ENCODE peak calls at places on chromosomes 4 and X, in seven cellular contexts. B, T, A, H, V, U and X are unnamed samples.

GRCh38 chrX:99901091-99901490 is 509.0 kb downstream of the PCDH19 start:
- DNase-seq in B (no peak), T (no peak), V (no peak), H (no peak), U (no peak), A (no peak), X (no peak)

GRCh38 chr4:173522160-173522873 is 7.7 kb downstream of the HAND2 start:
- DNase-seq in V (peak), H (no peak), T (peak), A (peak), B (peak), U (peak), X (no peak)

GRCh38 chr4:99028187-99028586 is 32.7 kb downstream of the METAP1 start:
- DNase-seq in B (peak), H (no peak), A (no peak), U (no peak), T (no peak), V (no peak), X (no peak)

GRCh38 chrX:10617964-10618342 is 2.4 kb downstream of the MID1 start:
- DNase-seq in B (no peak), H (no peak), U (no peak), T (no peak), V (no peak), A (no peak), X (no peak)

GRCh38 chr4:95018845-95019244 is 261.1 kb downstream of the BMPR1B start:
- DNase-seq in A (no peak), H (no peak), V (no peak), B (no peak), U (no peak), T (no peak), X (no peak)

GRCh38 chr4:61294001-61294400 is 93.9 kb downstream of the ADGRL3 start:
- DNase-seq in T (no peak), U (no peak), H (no peak), A (no peak), B (no peak), V (no peak), X (no peak)

GRCh38 chrX:40496728-40497127 is 84.0 kb upstream of the ATP6AP2 start:
- DNase-seq in U (peak), H (no peak), B (no peak), A (peak), V (peak), T (no peak), X (peak)

GRCh38 chr4:112284166-112284565 is 1.5 kb downstream of the TIFA start:
- DNase-seq in B (no peak), A (no peak), U (peak), H (no peak), V (no peak), T (no peak), X (peak)

GRCh38 chrX:71604796-71605568 is 13.3 kb downstream of the CXCR3 start:
- DNase-seq in B (peak), V (no peak), A (no peak), T (no peak), H (no peak), U (no peak), X (no peak)

GRCh38 chr4:6444587-6444986 is 27.8 kb downstream of the PPP2R2C start:
- DNase-seq in T (no peak), U (no peak), V (no peak), A (no peak), H (no peak), B (no peak), X (no peak)

GRCh38 chr4:83996254-83996653 is 460.3 kb downstream of the GPAT3 start:
- DNase-seq in H (no peak), U (no peak), B (no peak), A (no peak), V (peak), T (no peak), X (no peak)

GRCh38 chr4:107304699-107305286 is 268.7 kb upstream of the DKK2 start:
- DNase-seq in V (no peak), B (no peak), A (no peak), T (no peak), H (no peak), U (no peak), X (no peak)

GRCh38 chrX:2691543-2692220 is 587 bp downstream of the CD99 start:
- DNase-seq in B (peak), U (peak), H (peak), A (peak), V (no peak), T (peak), X (no peak)

GRCh38 chrX:88101968-88102367 is 584.4 kb downstream of the KLHL4 start:
- DNase-seq in A (no peak), V (no peak), U (no peak), T (no peak), H (no peak), B (no peak), X (no peak)

GRCh38 chr4:132180020-132180427 is 969.1 kb upstream of the PCDH10 start:
- DNase-seq in A (no peak), V (no peak), H (no peak), B (no peak), U (peak), T (no peak), X (no peak)

GRCh38 chr4:76023381-76023780 is at the start of gene CXCL10:
- DNase-seq in U (no peak), A (no peak), T (peak), V (no peak), B (no peak), H (no peak), X (peak)

GRCh38 chr4:123785515-123785914 is 388.9 kb downstream of the SPRY1 start:
- DNase-seq in T (no peak), U (peak), V (peak), H (no peak), B (peak), A (peak), X (no peak)

GRCh38 chrX:29587107-29587506 is 628.3 kb upstream of the MAGEB2 start:
- DNase-seq in T (no peak), A (no peak), U (no peak), B (no peak), H (no peak), V (no peak), X (no peak)

GRCh38 chr4:168604496-168605373 is 107.9 kb downstream of the PALLD start:
- DNase-seq in H (no peak), A (peak), T (no peak), V (peak), B (no peak), U (peak), X (no peak)

GRCh38 chr4:81664079-81664478 is 192.4 kb upstream of the RASGEF1B start:
- DNase-seq in U (peak), H (no peak), V (no peak), B (no peak), T (no peak), A (no peak), X (no peak)
- TF ChIP-seq CTCF in U (no peak), H (no peak), V (no peak), B (no peak), T (no peak), A (no peak), X (no peak)

GRCh38 chrX:25019707-25020390 is 4.1 kb upstream of the ARX start:
- DNase-seq in T (no peak), U (no peak), H (no peak), A (no peak), B (no peak), V (peak), X (no peak)

GRCh38 chrX:25021132-25021498 is 5.3 kb upstream of the ARX start:
- DNase-seq in A (no peak), B (no peak), V (no peak), H (no peak), U (no peak), T (no peak), X (no peak)

GRCh38 chrX:25023908-25024307 is 8.1 kb upstream of the ARX start:
- DNase-seq in T (no peak), V (no peak), H (no peak), U (no peak), A (no peak), B (no peak), X (no peak)

GRCh38 chrX:25020391-25021131 is 4.8 kb upstream of the ARX start:
- DNase-seq in T (peak), B (no peak), V (peak), A (no peak), H (no peak), U (peak), X (peak)

GRCh38 chrX:25022499-25023325 is 6.9 kb upstream of the ARX start:
- DNase-seq in A (no peak), V (peak), B (no peak), U (no peak), H (no peak), T (no peak), X (no peak)
- TF ChIP-seq CTCF in A (no peak), V (peak), B (no peak), U (peak), H (no peak), T (no peak), X (no peak)

GRCh38 chr4:157045507-157046127 is 30.3 kb upstream of the GLRB start:
- DNase-seq in B (peak), A (peak), H (no peak), U (peak), T (peak), V (peak), X (peak)

GRCh38 chr4:157048248-157048647 is 27.7 kb upstream of the GLRB start:
- DNase-seq in H (no peak), B (peak), T (no peak), U (peak), V (no peak), A (peak), X (no peak)

GRCh38 chr4:157040380-157040779 is 35.6 kb upstream of the GLRB start:
- DNase-seq in B (no peak), A (no peak), V (no peak), H (no peak), U (no peak), T (no peak), X (no peak)

DNA sequence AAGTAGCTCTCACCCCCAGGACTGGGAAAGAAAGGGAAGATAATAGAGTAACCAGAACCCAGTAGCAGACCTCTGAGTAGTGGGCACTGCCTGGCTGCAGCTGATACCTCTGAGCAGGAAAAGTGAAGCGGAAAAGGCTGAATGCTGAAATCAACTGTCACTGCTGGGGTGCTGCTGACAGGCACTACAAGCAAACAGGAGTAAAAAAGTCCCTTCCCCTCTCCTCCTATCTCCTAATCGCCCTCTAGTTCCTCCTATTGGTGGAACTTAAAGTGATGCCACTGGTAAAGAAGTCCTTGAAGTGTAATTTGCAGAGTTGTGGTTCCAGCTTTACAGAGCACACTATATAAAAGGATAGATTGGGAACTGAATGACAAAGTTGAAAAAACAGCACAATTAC is 32.8 kb upstream of the GLRB start:
- DNase-seq in V (peak), T (no peak), H (no peak), U (peak), A (no peak), B (no peak), X (no peak)
- TF ChIP-seq CTCF in V (peak), T (no peak), H (no peak), U (peak), A (no peak), B (no peak), X (no peak)

GRCh38 chr4:141652161-141652778 is 15.9 kb downstream of the IL15 start:
- DNase-seq in B (no peak), H (no peak), T (no peak), A (no peak), U (peak), V (no peak), X (no peak)
- TF ChIP-seq CTCF in B (no peak), H (no peak), T (no peak), A (no peak), U (no peak), V (no peak), X (no peak)

GRCh38 chr4:55853484-55854046 is at the start of gene EXOC1:
- DNase-seq in V (peak), H (peak), U (peak), B (peak), T (peak), A (peak), X (peak)

GRCh38 chr4:55854132-55854531 is 684 bp downstream of the EXOC1 start:
- DNase-seq in T (no peak), U (peak), A (no peak), B (no peak), V (peak), H (no peak), X (peak)

GRCh38 chr4:55851885-55852284 is 1.6 kb upstream of the EXOC1 start:
- DNase-seq in T (no peak), H (no peak), U (no peak), A (no peak), B (peak), V (peak), X (no peak)

GRCh38 chr4:55849724-55850123 is 3.7 kb upstream of the EXOC1 start:
- DNase-seq in U (no peak), B (no peak), T (no peak), A (no peak), H (no peak), V (no peak), X (no peak)
- TF ChIP-seq CTCF in U (no peak), B (no peak), T (no peak), A (no peak), H (no peak), V (peak), X (no peak)

GRCh38 chr4:119039160-119039559 is 96.5 kb upstream of the MYOZ2 start:
- DNase-seq in B (no peak), A (no peak), T (no peak), H (no peak), U (no peak), V (no peak), X (no peak)

GRCh38 chr4:119040261-119040660 is 95.4 kb upstream of the MYOZ2 start:
- DNase-seq in B (no peak), A (no peak), U (no peak), T (no peak), V (no peak), H (no peak), X (no peak)

GRCh38 chr4:119040711-119041185 is 94.9 kb upstream of the MYOZ2 start:
- DNase-seq in H (no peak), B (no peak), V (peak), T (no peak), A (no peak), U (peak), X (peak)

GRCh38 chr4:119038465-119038864 is 97.2 kb upstream of the MYOZ2 start:
- DNase-seq in A (no peak), V (no peak), H (no peak), B (no peak), U (peak), T (no peak), X (no peak)

GRCh38 chr4:119039779-119040178 is 95.9 kb upstream of the MYOZ2 start:
- DNase-seq in V (peak), H (no peak), A (no peak), U (no peak), B (no peak), T (no peak), X (no peak)
- TF ChIP-seq CTCF in V (peak), H (no peak), A (no peak), U (no peak), B (no peak), T (no peak), X (no peak)

DNA sequence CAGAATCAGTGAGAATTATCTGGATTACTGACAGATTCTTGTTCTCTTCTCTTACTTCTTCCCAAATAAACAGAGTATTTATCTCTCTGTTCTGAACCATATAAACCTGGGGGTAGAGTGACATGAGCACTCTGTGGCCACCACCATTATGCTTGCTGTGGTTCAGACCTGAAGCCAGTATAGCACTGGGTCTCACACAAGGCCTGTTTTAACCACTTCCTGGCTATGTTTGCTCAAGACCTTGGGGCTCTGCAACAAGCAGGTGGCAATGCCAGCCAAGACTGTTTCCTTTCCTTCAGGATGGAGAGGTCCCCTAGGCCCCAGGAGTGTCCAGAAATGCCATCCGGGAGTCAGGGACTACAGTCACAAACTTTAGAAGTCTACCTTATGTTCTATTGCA is 21.7 kb upstream of the HEPH start:
- DNase-seq in U (no peak), A (no peak), H (no peak), V (no peak), B (no peak), T (no peak), X (no peak)
- TF ChIP-seq CTCF in U (no peak), A (no peak), H (no peak), V (no peak), B (no peak), T (no peak), X (no peak)

GRCh38 chrX:106621836-106622235 is 10.1 kb downstream of the RADX start:
- DNase-seq in A (no peak), B (no peak), H (no peak), V (no peak), U (no peak), T (no peak), X (no peak)

GRCh38 chrX:106615041-106615440 is 3.3 kb downstream of the RADX start:
- DNase-seq in B (no peak), T (no peak), H (no peak), U (no peak), V (no peak), A (no peak), X (no peak)

DNA sequence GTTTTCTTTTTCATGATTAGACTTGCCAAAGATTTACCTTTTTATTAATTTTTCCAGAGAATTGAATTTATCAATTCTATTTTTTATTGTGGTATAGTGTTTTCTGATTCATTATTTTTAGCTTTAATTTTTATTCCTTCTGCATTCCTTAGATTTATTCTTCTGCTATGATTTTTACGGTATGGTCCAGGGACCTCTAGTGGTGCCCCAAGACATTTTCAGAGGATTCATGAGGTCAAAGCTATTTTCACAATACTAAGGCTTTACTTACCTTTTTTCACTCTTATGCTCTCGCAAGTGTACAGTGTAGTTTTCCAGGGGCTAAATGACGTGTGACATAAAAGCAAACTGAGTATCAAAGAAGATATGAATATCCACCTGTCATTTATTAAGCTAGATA is 8.0 kb downstream of the RADX start:
- DNase-seq in V (no peak), U (peak), A (no peak), H (no peak), T (no peak), B (no peak), X (peak)
- TF ChIP-seq CTCF in V (peak), U (peak), A (no peak), H (peak), T (peak), B (no peak), X (peak)

GRCh38 chr4:185227131-185227551 is 17.7 kb downstream of the SNX25 start:
- DNase-seq in A (no peak), U (no peak), B (no peak), H (no peak), V (no peak), T (no peak), X (no peak)
- TF ChIP-seq CTCF in A (no peak), U (peak), B (no peak), H (no peak), V (peak), T (no peak), X (no peak)

GRCh38 chr4:133584714-133585113 is 435.6 kb downstream of the PCDH10 start:
- DNase-seq in H (no peak), B (no peak), U (no peak), V (peak), T (no peak), A (no peak), X (no peak)
- TF ChIP-seq CTCF in H (no peak), B (no peak), U (no peak), V (peak), T (no peak), A (no peak), X (no peak)